ENCODE peak calls at places on chromosomes 4 and X, in seven cellular contexts. One of them, this sample, is unnamed.

GRCh38 chr4:125551451-125551850 is 236.7 kb downstream of the FAT4 start:
- DNase-seq in CD4-positive, alpha-beta T cell: no peak
- DNase-seq in WTC11: no peak
- DNase-seq in NCI-H524 treated with DMSO at 0.1 percent for 48 hours: peak
- DNase-seq in ELR: no peak
- DNase-seq in iPS-NIHi11: no peak
- DNase-seq in NCI-H2081: no peak
- DNase-seq in this sample: no peak

GRCh38 chr4:75671802-75672421 is 1.3 kb downstream of the G3BP2 start:
- DNase-seq in CD4-positive, alpha-beta T cell: no peak
- DNase-seq in WTC11: no peak
- DNase-seq in NCI-H524 treated with DMSO at 0.1 percent for 48 hours: no peak
- DNase-seq in ELR: peak
- DNase-seq in iPS-NIHi11: no peak
- DNase-seq in NCI-H2081: no peak
- DNase-seq in this sample: no peak

GRCh38 chr4:150145090-150145949 is 67.1 kb downstream of the DCLK2 start:
- DNase-seq in CD4-positive, alpha-beta T cell: no peak
- DNase-seq in WTC11: peak
- DNase-seq in NCI-H524 treated with DMSO at 0.1 percent for 48 hours: no peak
- DNase-seq in ELR: peak
- DNase-seq in iPS-NIHi11: peak
- DNase-seq in NCI-H2081: no peak
- DNase-seq in this sample: no peak

GRCh38 chr4:42519803-42520417 is 122.6 kb downstream of the SHISA3 start:
- DNase-seq in CD4-positive, alpha-beta T cell: peak
- DNase-seq in WTC11: peak
- DNase-seq in NCI-H524 treated with DMSO at 0.1 percent for 48 hours: no peak
- DNase-seq in ELR: peak
- DNase-seq in iPS-NIHi11: peak
- DNase-seq in NCI-H2081: peak
- DNase-seq in this sample: no peak

GRCh38 chr4:33780952-33781655 is 2463.2 kb downstream of the ARAP2 start:
- DNase-seq in CD4-positive, alpha-beta T cell: no peak
- DNase-seq in WTC11: no peak
- DNase-seq in NCI-H524 treated with DMSO at 0.1 percent for 48 hours: no peak
- DNase-seq in ELR: peak
- DNase-seq in iPS-NIHi11: no peak
- DNase-seq in NCI-H2081: no peak
- DNase-seq in this sample: no peak

GRCh38 chr4:183838987-183839712 is 66.0 kb upstream of the STOX2 start:
- DNase-seq in CD4-positive, alpha-beta T cell: no peak
- DNase-seq in WTC11: no peak
- DNase-seq in NCI-H524 treated with DMSO at 0.1 percent for 48 hours: no peak
- DNase-seq in ELR: peak
- DNase-seq in iPS-NIHi11: peak
- DNase-seq in NCI-H2081: no peak
- DNase-seq in this sample: no peak

GRCh38 chr4:71648923-71649322 is 135.0 kb downstream of the GC start:
- DNase-seq in CD4-positive, alpha-beta T cell: no peak
- DNase-seq in WTC11: no peak
- DNase-seq in NCI-H524 treated with DMSO at 0.1 percent for 48 hours: peak
- DNase-seq in ELR: no peak
- DNase-seq in iPS-NIHi11: no peak
- DNase-seq in NCI-H2081: no peak
- DNase-seq in this sample: no peak

GRCh38 chr4:57102050-57102564 is 8.1 kb downstream of the IGFBP7 start:
- DNase-seq in CD4-positive, alpha-beta T cell: no peak
- DNase-seq in WTC11: no peak
- DNase-seq in NCI-H524 treated with DMSO at 0.1 percent for 48 hours: no peak
- DNase-seq in ELR: peak
- DNase-seq in iPS-NIHi11: no peak
- DNase-seq in NCI-H2081: no peak
- DNase-seq in this sample: no peak

GRCh38 chrX:129646721-129647587 is 7.8 kb downstream of the APLN start:
- DNase-seq in CD4-positive, alpha-beta T cell: no peak
- DNase-seq in WTC11: no peak
- DNase-seq in NCI-H524 treated with DMSO at 0.1 percent for 48 hours: no peak
- DNase-seq in ELR: no peak
- DNase-seq in iPS-NIHi11: no peak
- DNase-seq in NCI-H2081: no peak
- DNase-seq in this sample: no peak

GRCh38 chrX:2502668-2503519 is 2.1 kb upstream of the DHRSX start:
- DNase-seq in CD4-positive, alpha-beta T cell: no peak
- DNase-seq in WTC11: no peak
- DNase-seq in NCI-H524 treated with DMSO at 0.1 percent for 48 hours: no peak
- DNase-seq in ELR: peak
- DNase-seq in iPS-NIHi11: no peak
- DNase-seq in NCI-H2081: no peak
- DNase-seq in this sample: no peak

GRCh38 chr4:98482847-98483806 is 175.3 kb downstream of the TSPAN5 start:
- DNase-seq in CD4-positive, alpha-beta T cell: no peak
- DNase-seq in WTC11: no peak
- DNase-seq in NCI-H524 treated with DMSO at 0.1 percent for 48 hours: no peak
- DNase-seq in ELR: peak
- DNase-seq in iPS-NIHi11: no peak
- DNase-seq in NCI-H2081: no peak
- DNase-seq in this sample: no peak

GRCh38 chr4:113147498-113148231 is 98.2 kb downstream of the ANK2 start:
- DNase-seq in CD4-positive, alpha-beta T cell: no peak
- DNase-seq in WTC11: no peak
- DNase-seq in NCI-H524 treated with DMSO at 0.1 percent for 48 hours: no peak
- DNase-seq in ELR: no peak
- DNase-seq in iPS-NIHi11: no peak
- DNase-seq in NCI-H2081: no peak
- DNase-seq in this sample: no peak

GRCh38 chrX:118521435-118521834 is 25.8 kb downstream of the DOCK11 start:
- DNase-seq in CD4-positive, alpha-beta T cell: no peak
- DNase-seq in WTC11: no peak
- DNase-seq in NCI-H524 treated with DMSO at 0.1 percent for 48 hours: no peak
- DNase-seq in ELR: peak
- DNase-seq in iPS-NIHi11: no peak
- DNase-seq in NCI-H2081: no peak
- DNase-seq in this sample: no peak

GRCh38 chr4:54767376-54767775 is 109.6 kb downstream of the KIT start:
- DNase-seq in CD4-positive, alpha-beta T cell: no peak
- DNase-seq in WTC11: no peak
- DNase-seq in NCI-H524 treated with DMSO at 0.1 percent for 48 hours: no peak
- DNase-seq in ELR: no peak
- DNase-seq in iPS-NIHi11: no peak
- DNase-seq in NCI-H2081: no peak
- DNase-seq in this sample: no peak

GRCh38 chrX:49191033-49191871 is 5.1 kb upstream of the PRICKLE3 start:
- DNase-seq in CD4-positive, alpha-beta T cell: peak
- DNase-seq in WTC11: peak
- DNase-seq in NCI-H524 treated with DMSO at 0.1 percent for 48 hours: no peak
- DNase-seq in ELR: peak
- DNase-seq in iPS-NIHi11: peak
- DNase-seq in NCI-H2081: peak
- DNase-seq in this sample: peak

GRCh38 chrX:74519870-74520269 is 94.6 kb downstream of the RLIM start:
- DNase-seq in CD4-positive, alpha-beta T cell: no peak
- DNase-seq in WTC11: no peak
- DNase-seq in NCI-H524 treated with DMSO at 0.1 percent for 48 hours: no peak
- DNase-seq in ELR: no peak
- DNase-seq in iPS-NIHi11: no peak
- DNase-seq in NCI-H2081: no peak
- DNase-seq in this sample: no peak

GRCh38 chrX:74065831-74066390 is 238.1 kb upstream of the ZCCHC13 start:
- DNase-seq in CD4-positive, alpha-beta T cell: no peak
- DNase-seq in WTC11: no peak
- DNase-seq in NCI-H524 treated with DMSO at 0.1 percent for 48 hours: no peak
- DNase-seq in ELR: no peak
- DNase-seq in iPS-NIHi11: no peak
- DNase-seq in NCI-H2081: no peak
- DNase-seq in this sample: no peak

GRCh38 chr4:8891646-8892555 is 20.3 kb upstream of the HMX1 start:
- DNase-seq in CD4-positive, alpha-beta T cell: no peak
- DNase-seq in WTC11: peak
- DNase-seq in NCI-H524 treated with DMSO at 0.1 percent for 48 hours: no peak
- DNase-seq in ELR: no peak
- DNase-seq in iPS-NIHi11: no peak
- DNase-seq in NCI-H2081: no peak
- DNase-seq in this sample: no peak

GRCh38 chrX:4825550-4825949 is 1112.1 kb upstream of the PRKX start:
- DNase-seq in CD4-positive, alpha-beta T cell: no peak
- DNase-seq in WTC11: no peak
- DNase-seq in NCI-H524 treated with DMSO at 0.1 percent for 48 hours: no peak
- DNase-seq in ELR: no peak
- DNase-seq in iPS-NIHi11: no peak
- DNase-seq in NCI-H2081: no peak
- DNase-seq in this sample: no peak

GRCh38 chr4:144634978-144635747 is 10.8 kb upstream of the HHIP start:
- DNase-seq in CD4-positive, alpha-beta T cell: no peak
- DNase-seq in WTC11: no peak
- DNase-seq in NCI-H524 treated with DMSO at 0.1 percent for 48 hours: no peak
- DNase-seq in ELR: no peak
- DNase-seq in iPS-NIHi11: no peak
- DNase-seq in NCI-H2081: no peak
- DNase-seq in this sample: no peak

GRCh38 chr4:104020641-104021040 is 300.9 kb upstream of the TACR3 start:
- DNase-seq in CD4-positive, alpha-beta T cell: no peak
- DNase-seq in WTC11: no peak
- DNase-seq in NCI-H524 treated with DMSO at 0.1 percent for 48 hours: no peak
- DNase-seq in ELR: no peak
- DNase-seq in iPS-NIHi11: no peak
- DNase-seq in NCI-H2081: no peak
- DNase-seq in this sample: no peak

This sample was measured in DMS153.